ENCODE peak calls at places on chromosomes 4 and X, in eight cellular contexts. D, C, J, V, L, H, R and U are unnamed samples.

GRCh38 chrX:47620303-47620685 is 637 bp upstream of the SYN1 start:
- DNase-seq in D (no peak), C (no peak), J (no peak), V (no peak), L (no peak), H (no peak), R (no peak), U (no peak)

GRCh38 chr4:54215379-54216072 is 13.6 kb upstream of the PDGFRA start:
- DNase-seq in D (no peak), C (no peak), J (no peak), V (no peak), L (no peak), H (no peak), R (no peak), U (no peak)

GRCh38 chrX:118066867-118067515 is 49.6 kb downstream of the KLHL13 start:
- DNase-seq in D (no peak), C (no peak), J (no peak), V (no peak), L (no peak), H (no peak), R (no peak), U (no peak)

GRCh38 chr4:137531121-137531520 is 1.2 kb downstream of the PCDH18 start:
- DNase-seq in D (no peak), C (no peak), J (no peak), V (no peak), L (peak), H (peak), R (no peak), U (no peak)

GRCh38 chrX:49838374-49838773 is 9.3 kb downstream of the PAGE4 start:
- DNase-seq in D (no peak), C (peak), J (peak), V (no peak), L (peak), H (peak), R (no peak), U (no peak)

GRCh38 chr4:167282171-167282864 is 48.0 kb upstream of the SPOCK3 start:
- DNase-seq in D (no peak), C (peak), J (no peak), V (no peak), L (no peak), H (no peak), R (no peak), U (no peak)

GRCh38 chr4:55032788-55033187 is 92.6 kb downstream of the KDR start:
- DNase-seq in D (no peak), C (no peak), J (no peak), V (no peak), L (peak), H (no peak), R (no peak), U (no peak)

GRCh38 chr4:77852892-77853495 is 9.6 kb upstream of the MRPL1 start:
- DNase-seq in D (no peak), C (no peak), J (no peak), V (no peak), L (no peak), H (no peak), R (no peak), U (no peak)

GRCh38 chr4:142721187-142721586 is 124.9 kb downstream of the INPP4B start:
- DNase-seq in D (no peak), C (no peak), J (no peak), V (no peak), L (no peak), H (no peak), R (no peak), U (no peak)

GRCh38 chr4:94721310-94721709 is 36.4 kb upstream of the BMPR1B start:
- DNase-seq in D (no peak), C (no peak), J (no peak), V (no peak), L (no peak), H (no peak), R (no peak), U (no peak)

GRCh38 chr4:6217716-6218381 is 17.5 kb upstream of the JAKMIP1 start:
- DNase-seq in D (no peak), C (no peak), J (no peak), V (no peak), L (no peak), H (no peak), R (no peak), U (no peak)

DNA sequence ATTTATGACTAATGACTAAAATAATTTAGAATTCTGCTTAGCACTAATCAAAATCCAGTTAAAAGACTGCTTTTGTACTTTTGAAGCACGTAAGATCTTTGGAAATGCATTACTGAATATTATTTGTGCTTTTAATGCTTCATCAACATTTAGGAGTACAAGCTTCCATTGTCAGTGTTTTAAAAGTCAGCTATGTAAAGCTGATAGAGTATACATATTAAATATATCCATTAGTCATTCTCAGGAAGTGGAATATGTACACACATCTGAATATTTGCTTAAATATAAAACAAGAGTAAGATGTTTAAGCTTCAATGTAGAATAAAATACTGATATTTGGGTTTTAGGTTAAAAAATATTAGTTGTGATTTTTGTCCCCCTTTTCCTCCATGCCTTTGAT is 54.1 kb downstream of the ANK2 start:
- DNase-seq in D (no peak), C (no peak), J (no peak), V (no peak), L (no peak), H (no peak), R (no peak), U (no peak)
- H3K27ac ChIP-seq in D (no peak), C (no peak), J (no peak), V (no peak), L (peak), H (no peak), R (no peak), U (no peak)

DNA sequence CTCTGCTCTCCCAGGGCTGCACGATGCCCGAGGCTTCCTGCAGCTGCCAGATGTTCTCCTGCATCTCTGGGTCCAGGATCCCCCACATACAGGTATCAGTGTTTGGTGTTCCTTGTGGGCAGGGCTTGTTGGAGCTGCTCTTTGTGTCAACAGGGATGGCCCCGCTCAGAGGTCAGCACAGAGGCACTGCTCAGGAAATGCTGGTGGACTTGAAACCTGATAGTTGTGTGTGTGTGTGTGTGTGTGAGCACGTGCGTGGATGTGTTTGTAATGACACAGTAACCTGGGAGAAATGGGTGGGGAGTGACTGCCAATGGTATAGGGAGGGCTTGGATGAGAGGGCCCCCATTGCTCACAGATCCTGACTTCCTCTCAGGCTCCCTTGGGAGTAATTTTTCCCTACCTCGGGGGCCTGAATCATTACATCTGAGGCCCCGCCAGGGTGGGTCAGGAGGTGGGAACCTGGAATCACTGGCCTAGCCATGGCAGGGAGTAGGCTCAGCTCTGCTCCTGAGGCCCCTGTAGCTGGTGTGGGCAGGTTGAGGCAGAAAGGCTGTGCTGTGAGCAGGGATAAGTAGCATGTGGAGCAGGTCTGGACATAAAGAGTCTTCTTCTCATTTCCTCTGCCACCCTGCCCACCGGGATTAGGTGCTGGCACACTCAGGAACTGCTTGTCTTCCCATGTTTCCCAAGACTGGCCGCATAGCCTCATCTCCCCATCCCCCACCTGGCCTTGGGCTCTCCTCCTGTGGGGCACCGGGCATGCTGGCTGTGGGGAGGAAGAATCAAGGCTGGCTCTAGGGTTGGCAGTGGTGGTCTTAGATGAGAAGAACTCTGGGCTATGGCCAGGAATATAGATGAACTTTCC is 2.5 kb upstream of the EFNB1 start:
- DNase-seq in D (no peak), C (no peak), J (peak), V (no peak), L (no peak), H (no peak), R (no peak), U (no peak)
- H3K27ac ChIP-seq in D (no peak), C (no peak), J (no peak), V (no peak), L (no peak), H (no peak), R (no peak), U (no peak)

GRCh38 chr4:20019310-20020015 is 232.2 kb upstream of the SLIT2 start:
- DNase-seq in D (no peak), C (no peak), J (no peak), V (no peak), L (no peak), H (no peak), R (no peak), U (no peak)
- H3K27ac ChIP-seq in D (no peak), C (no peak), J (no peak), V (no peak), L (no peak), H (no peak), R (no peak), U (no peak)

DNA sequence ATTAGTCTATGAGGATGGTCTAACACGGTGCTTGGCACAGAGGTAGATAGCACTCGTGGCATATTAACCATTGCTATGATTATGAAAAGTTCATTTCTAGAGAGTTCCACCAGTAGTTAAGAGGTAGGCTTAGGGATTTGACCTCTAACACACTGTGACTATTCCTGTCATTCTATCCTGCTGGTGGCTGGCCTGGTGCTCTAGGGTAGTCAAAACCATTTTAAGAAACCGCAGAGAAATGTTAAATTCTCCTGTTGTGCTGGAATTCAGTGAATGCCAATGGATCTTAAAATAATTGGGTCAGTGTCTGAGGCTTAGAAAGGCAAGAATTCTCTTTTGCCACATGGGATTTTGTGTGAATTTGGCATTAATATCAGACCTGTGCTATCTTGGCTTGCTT is 53.9 kb downstream of the VGLL1 start:
- DNase-seq in D (no peak), C (no peak), J (no peak), V (no peak), L (no peak), H (no peak), R (no peak), U (no peak)
- H3K27ac ChIP-seq in D (no peak), C (no peak), J (no peak), V (no peak), L (no peak), H (no peak), R (no peak), U (no peak)

GRCh38 chrX:72027914-72028307 is 103.8 kb downstream of the RTL5 start:
- DNase-seq in D (no peak), C (no peak), J (peak), V (no peak), L (no peak), H (no peak), R (no peak), U (no peak)
- H3K27ac ChIP-seq in D (no peak), C (no peak), J (no peak), V (peak), L (no peak), H (no peak), R (no peak), U (no peak)

GRCh38 chr4:71607109-71607508 is 176.8 kb downstream of the GC start:
- DNase-seq in D (no peak), C (no peak), J (no peak), V (no peak), L (no peak), H (no peak), R (no peak), U (no peak)
- H3K27ac ChIP-seq in D (no peak), C (no peak), J (no peak), V (no peak), L (no peak), H (no peak), R (no peak), U (no peak)